ENCODE peak calls at places on chromosomes 4 and X, in five cellular contexts. I, G, E, L and K are unnamed samples.

GRCh38 chr4:98430708-98431403 is 169.7 kb downstream of the RAP1GDS1 start:
- DNase-seq in I (peak), G (no peak), E (no peak), L (no peak), K (peak)

GRCh38 chr4:8317474-8317873 is 47.9 kb downstream of the HTRA3 start:
- DNase-seq in I (no peak), G (peak), E (no peak), L (no peak), K (no peak)

GRCh38 chr4:152999376-153000067 is 63.4 kb downstream of the FHDC1 start:
- DNase-seq in I (no peak), G (no peak), E (no peak), L (no peak), K (no peak)

GRCh38 chr4:113394730-113395530 is 345.5 kb downstream of the ANK2 start:
- DNase-seq in I (peak), G (no peak), E (peak), L (no peak), K (peak)

GRCh38 chr4:8581094-8581861 is 1.1 kb downstream of the GPR78 start:
- DNase-seq in I (no peak), G (no peak), E (peak), L (peak), K (no peak)

GRCh38 chrX:150694738-150695410 is 1.7 kb downstream of the MTMR1 start:
- DNase-seq in I (no peak), G (no peak), E (no peak), L (no peak), K (no peak)

GRCh38 chr4:135120190-135120589 is 918.6 kb upstream of the PABPC4L start:
- DNase-seq in I (no peak), G (no peak), E (no peak), L (no peak), K (no peak)

GRCh38 chrX:781216-782211 is 150.9 kb downstream of the SHOX start:
- DNase-seq in I (no peak), G (no peak), E (no peak), L (peak), K (no peak)

GRCh38 chrX:9874483-9874882 is 88.3 kb downstream of the SHROOM2 start:
- DNase-seq in I (no peak), G (no peak), E (no peak), L (no peak), K (no peak)

GRCh38 chr4:52198356-52198755 is 147.3 kb downstream of the SPATA18 start:
- DNase-seq in I (no peak), G (no peak), E (no peak), L (no peak), K (no peak)

GRCh38 chrX:72540318-72540717 is 32.3 kb downstream of the HDAC8 start:
- DNase-seq in I (no peak), G (no peak), E (no peak), L (no peak), K (no peak)

GRCh38 chr4:82282875-82283274 is 90.9 kb downstream of the HNRNPD start:
- DNase-seq in I (no peak), G (no peak), E (no peak), L (no peak), K (no peak)

GRCh38 chr4:24470681-24471622 is 113.4 kb downstream of the DHX15 start:
- DNase-seq in I (no peak), G (no peak), E (peak), L (no peak), K (no peak)

GRCh38 chrX:47501226-47502071 is 18.4 kb upstream of the ZNF41 start:
- DNase-seq in I (no peak), G (no peak), E (no peak), L (no peak), K (no peak)

GRCh38 chrX:47502591-47503222 is 19.7 kb upstream of the ZNF41 start:
- DNase-seq in I (no peak), G (no peak), E (no peak), L (no peak), K (no peak)

GRCh38 chrX:47498411-47498810 is 15.4 kb upstream of the ZNF41 start:
- DNase-seq in I (no peak), G (no peak), E (no peak), L (no peak), K (no peak)

GRCh38 chrX:47499291-47499690 is 16.3 kb upstream of the ZNF41 start:
- DNase-seq in I (no peak), G (no peak), E (no peak), L (no peak), K (no peak)

DNA sequence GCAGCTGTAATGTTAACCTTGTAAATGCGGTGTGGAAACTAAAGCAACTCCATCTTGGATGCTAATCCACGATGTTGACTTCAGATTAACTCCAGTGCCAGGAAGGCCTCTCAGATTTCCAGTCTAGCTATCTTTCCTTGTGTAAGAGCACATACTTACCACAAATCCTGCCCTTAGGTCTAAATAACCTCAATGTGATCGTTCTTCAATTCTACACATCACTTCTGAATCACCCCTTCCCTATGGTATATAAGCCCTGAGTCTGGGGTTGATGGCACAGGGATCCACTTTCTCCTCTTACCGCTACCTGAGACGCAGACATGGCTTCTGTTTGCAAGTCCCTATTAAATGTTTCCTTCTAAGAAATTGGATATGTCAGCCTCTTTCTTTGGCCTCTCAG is 17.5 kb upstream of the ZNF41 start:
- DNase-seq in I (no peak), G (no peak), E (no peak), L (no peak), K (no peak)
- TF ChIP-seq POLR2A in I (no peak), G (no peak), E (no peak), L (no peak), K (no peak)

GRCh38 chr4:71267244-71267643 is 71.6 kb upstream of the SLC4A4 start:
- DNase-seq in I (no peak), G (no peak), E (no peak), L (no peak), K (no peak)

GRCh38 chr4:71272976-71273375 is 65.8 kb upstream of the SLC4A4 start:
- DNase-seq in I (no peak), G (no peak), E (no peak), L (no peak), K (no peak)

GRCh38 chr4:71268156-71268555 is 70.7 kb upstream of the SLC4A4 start:
- DNase-seq in I (no peak), G (no peak), E (no peak), L (no peak), K (no peak)

GRCh38 chr4:71269241-71269640 is 69.6 kb upstream of the SLC4A4 start:
- DNase-seq in I (no peak), G (no peak), E (no peak), L (no peak), K (no peak)

DNA sequence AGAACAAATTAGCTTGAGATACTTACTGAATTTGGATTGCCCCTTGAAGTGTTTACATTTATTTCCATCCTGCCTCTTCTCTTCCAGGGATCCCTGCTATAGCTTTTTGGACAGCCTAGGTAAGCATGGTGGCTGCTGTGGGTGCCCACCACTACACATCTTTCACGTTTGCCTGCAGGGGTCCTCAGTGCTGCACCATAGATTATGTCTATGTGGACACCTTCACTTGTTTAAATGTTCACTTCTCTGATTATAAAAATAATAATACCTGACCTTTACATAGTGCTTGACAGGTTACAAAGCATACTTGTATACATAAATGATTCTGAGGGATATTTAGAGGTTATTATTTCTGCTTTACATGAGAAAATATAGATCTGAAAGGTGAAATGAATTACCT is 67.9 kb upstream of the SLC4A4 start:
- DNase-seq in I (peak), G (no peak), E (no peak), L (no peak), K (no peak)
- TF ChIP-seq POLR2A in I (no peak), G (no peak), E (no peak), L (no peak), K (no peak)

DNA sequence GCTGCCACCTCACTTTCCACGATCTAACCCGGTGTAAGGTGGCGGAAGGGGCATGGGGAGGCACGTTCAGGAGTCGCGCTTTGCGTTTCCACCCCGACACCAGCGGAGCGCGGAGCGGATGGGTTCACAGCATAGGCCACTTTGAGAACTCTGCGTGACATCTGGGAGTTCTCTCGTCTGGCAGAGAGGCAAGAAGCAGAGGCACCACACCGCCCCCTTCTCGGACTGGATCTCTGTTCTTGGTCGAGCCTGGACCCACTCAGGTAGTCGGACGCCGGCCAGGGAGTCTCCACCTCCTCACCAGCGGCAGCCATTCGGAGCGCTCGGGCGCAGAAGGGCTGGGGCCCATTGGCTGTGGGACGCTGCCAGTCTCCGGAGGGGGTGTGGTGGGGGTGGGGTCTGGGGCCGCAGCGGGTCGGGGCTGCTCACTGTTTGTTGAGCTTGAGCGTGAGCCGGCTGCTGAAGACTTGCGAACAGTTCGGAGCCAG is at the start of gene DACH2:
- DNase-seq in I (no peak), G (peak), E (peak), L (peak), K (no peak)
- TF ChIP-seq POLR2A in I (no peak), G (no peak), E (peak), L (no peak), K (no peak)

GRCh38 chr4:1248262-1249147 is at the start of gene CTBP1:
- DNase-seq in I (peak), G (peak), E (peak), L (peak), K (peak)
- TF ChIP-seq POLR2A in I (peak), G (no peak), E (no peak), L (no peak), K (peak)

GRCh38 chrX:46703980-46704379 is 54.9 kb downstream of the SLC9A7 start:
- DNase-seq in I (no peak), G (no peak), E (no peak), L (no peak), K (no peak)

GRCh38 chrX:46707274-46707965 is 51.5 kb downstream of the SLC9A7 start:
- DNase-seq in I (no peak), G (no peak), E (no peak), L (no peak), K (no peak)

GRCh38 chrX:46710425-46710824 is 48.5 kb downstream of the SLC9A7 start:
- DNase-seq in I (no peak), G (no peak), E (no peak), L (no peak), K (no peak)

GRCh38 chrX:46704767-46705386 is 54.0 kb downstream of the SLC9A7 start:
- DNase-seq in I (no peak), G (no peak), E (no peak), L (no peak), K (no peak)
- TF ChIP-seq POLR2A in I (no peak), G (no peak), E (no peak), L (no peak), K (no peak)